ENCODE peak calls at places on chromosomes 6 and 20, in eight cellular contexts. Y is HepG2; W is SJCRH30; T is fibroblast of lung; X is K562; L is ovary; J is mesendoderm; D is CD4-positive, alpha-beta memory T cell. C is an unnamed sample.
A peak's percentile ranks its signal among the peaks of the same experiment; 100 is the strongest.

GRCh38 chr20:46027245-46027853 is 1.7 kb upstream of the SLC12A5 start:
- DNase-seq in W (peak; percentile 85), D (peak; percentile 38), T (peak; percentile 68), Y (peak; percentile 63), L (no peak), X (peak; percentile 51), J (peak; percentile 72), C (no peak)

GRCh38 chr6:18501313-18502013 is 114.3 kb downstream of the RNF144B start:
- DNase-seq in L (no peak), T (peak; percentile 25), D (no peak), Y (no peak), X (no peak), J (no peak), W (no peak), C (no peak)

GRCh38 chr6:14578994-14579393 is 461.4 kb downstream of the CD83 start:
- DNase-seq in J (no peak), W (no peak), L (no peak), Y (no peak), T (no peak), X (no peak), D (no peak), C (no peak)

GRCh38 chr20:13037727-13038126 is 29.0 kb downstream of the SPTLC3 start:
- DNase-seq in J (no peak), L (no peak), Y (no peak), X (no peak), W (no peak), T (no peak), D (no peak), C (no peak)

GRCh38 chr6:31128093-31128676 is 7.9 kb upstream of the CDSN start:
- DNase-seq in D (peak; percentile 62), L (peak; percentile 69), X (peak; percentile 85), J (peak; percentile 74), Y (peak; percentile 48), W (peak; percentile 54), T (peak; percentile 30), C (peak; percentile 30)

GRCh38 chr6:146429831-146430230 is 113.8 kb upstream of the RAB32 start:
- DNase-seq in W (no peak), J (no peak), X (no peak), D (no peak), Y (no peak), T (no peak), L (no peak), C (no peak)

GRCh38 chr20:22559711-22560305 is 24.6 kb downstream of the FOXA2 start:
- DNase-seq in Y (no peak), J (no peak), T (no peak), W (no peak), L (no peak), X (no peak), D (no peak), C (no peak)

GRCh38 chr6:13811627-13812358 is 2.6 kb downstream of the MCUR1 start:
- DNase-seq in W (no peak), L (peak; percentile 45), X (no peak), T (no peak), D (no peak), Y (no peak), J (no peak), C (no peak)

GRCh38 chr6:136522636-136523035 is 27.6 kb downstream of the MAP7 start:
- DNase-seq in W (no peak), Y (no peak), T (no peak), J (no peak), L (no peak), D (no peak), X (no peak), C (no peak)

GRCh38 chr6:163942790-163943189 is 528.3 kb downstream of the QKI start:
- DNase-seq in Y (no peak), X (no peak), L (no peak), J (no peak), D (no peak), T (no peak), W (no peak), C (no peak)

GRCh38 chr20:59781236-59781635 is 152.2 kb downstream of the SYCP2 start:
- DNase-seq in J (no peak), Y (no peak), D (no peak), T (no peak), W (no peak), L (no peak), X (no peak), C (no peak)

GRCh38 chr6:106253194-106253593 is 72.4 kb downstream of the ATG5 start:
- DNase-seq in D (no peak), W (no peak), Y (no peak), J (no peak), L (no peak), X (no peak), T (peak; percentile 57), C (no peak)
- H3K4me1 ChIP-seq in D (no peaks in the 10 kb centered on the region), W (peaks cover 14% of the 10 kb centered on the region), Y (peaks cover 11% of the 10 kb centered on the region), J (no peaks in the 10 kb centered on the region), L (peaks cover 2% of the 10 kb centered on the region), X (no peaks in the 10 kb centered on the region), T (no peaks in the 10 kb centered on the region), C (no peaks in the 10 kb centered on the region)

DNA sequence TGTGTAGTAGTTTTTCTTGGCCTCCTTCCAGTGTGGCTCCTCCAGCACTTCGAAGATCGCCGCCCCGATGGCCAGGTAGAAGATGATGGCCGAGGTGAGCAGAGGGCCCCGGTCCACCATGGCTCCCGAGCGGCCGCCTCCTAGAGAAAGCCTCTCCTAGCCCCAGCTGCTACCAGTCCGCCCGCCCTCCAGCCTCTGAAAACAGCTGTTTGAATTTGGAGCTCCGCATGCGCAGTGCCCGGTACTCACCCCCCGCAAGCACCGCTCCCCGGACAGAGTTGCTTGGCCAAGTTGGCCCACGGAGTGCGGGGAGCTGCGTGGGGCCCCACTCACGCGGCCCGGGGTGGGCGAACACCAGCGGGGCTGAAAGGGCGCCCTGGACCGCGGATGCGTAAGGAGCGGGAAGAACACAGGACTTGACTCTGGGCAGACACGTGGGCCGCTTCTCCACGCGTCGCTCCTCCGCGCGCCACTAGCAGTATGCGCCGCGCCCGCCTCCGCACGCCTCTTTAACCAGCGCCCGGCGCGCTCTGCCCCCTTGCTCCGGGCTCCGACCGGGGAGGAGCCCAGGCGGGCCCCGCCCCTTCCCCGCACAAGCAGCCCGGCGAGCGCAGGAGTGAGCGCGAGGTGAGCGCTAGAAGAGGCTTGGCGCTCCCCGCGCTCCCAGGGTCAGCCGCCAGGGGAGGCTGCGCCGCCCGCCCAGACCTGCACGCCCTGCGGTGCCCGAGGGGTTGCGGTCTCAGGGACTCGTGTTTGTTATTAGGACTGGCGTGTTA is at the start of gene KCNK5:
- DNase-seq in W (peak; percentile 77), L (peak; percentile 88), D (peak; percentile 46), X (peak; percentile 98), T (peak; percentile 48), Y (peak; percentile 13), J (peak; percentile 93), C (peak; percentile 28)
- H3K4me3 ChIP-seq in W (peak within 1 kb of the TSS; percentile 59), L (peak within 1 kb of the TSS; percentile 43), D (peak within 1 kb of the TSS; percentile 69), X (peak within 1 kb of the TSS; percentile 73), T (no peak within 1 kb of the TSS), Y (no peak within 1 kb of the TSS), J (peak within 1 kb of the TSS; percentile 64), C (peak within 1 kb of the TSS; percentile 50)

GRCh38 chr20:37364013-37364926 is 18.3 kb downstream of the SRC start:
- DNase-seq in J (no peak), W (no peak), D (no peak), L (peak; percentile 21), X (no peak), Y (no peak), T (no peak), C (no peak)

GRCh38 chr20:37363221-37364012 is 17.5 kb downstream of the SRC start:
- DNase-seq in D (no peak), J (no peak), W (peak; percentile 10), T (no peak), X (no peak), L (peak; percentile 31), Y (no peak), C (no peak)

GRCh38 chr20:37364927-37365272 is 19.0 kb downstream of the SRC start:
- DNase-seq in D (no peak), X (no peak), W (no peak), J (peak; percentile 47), L (no peak), Y (no peak), T (no peak), C (no peak)

GRCh38 chr20:37366749-37367148 is 20.8 kb downstream of the SRC start:
- DNase-seq in Y (no peak), D (no peak), X (no peak), J (no peak), L (no peak), W (no peak), T (no peak), C (no peak)

DNA sequence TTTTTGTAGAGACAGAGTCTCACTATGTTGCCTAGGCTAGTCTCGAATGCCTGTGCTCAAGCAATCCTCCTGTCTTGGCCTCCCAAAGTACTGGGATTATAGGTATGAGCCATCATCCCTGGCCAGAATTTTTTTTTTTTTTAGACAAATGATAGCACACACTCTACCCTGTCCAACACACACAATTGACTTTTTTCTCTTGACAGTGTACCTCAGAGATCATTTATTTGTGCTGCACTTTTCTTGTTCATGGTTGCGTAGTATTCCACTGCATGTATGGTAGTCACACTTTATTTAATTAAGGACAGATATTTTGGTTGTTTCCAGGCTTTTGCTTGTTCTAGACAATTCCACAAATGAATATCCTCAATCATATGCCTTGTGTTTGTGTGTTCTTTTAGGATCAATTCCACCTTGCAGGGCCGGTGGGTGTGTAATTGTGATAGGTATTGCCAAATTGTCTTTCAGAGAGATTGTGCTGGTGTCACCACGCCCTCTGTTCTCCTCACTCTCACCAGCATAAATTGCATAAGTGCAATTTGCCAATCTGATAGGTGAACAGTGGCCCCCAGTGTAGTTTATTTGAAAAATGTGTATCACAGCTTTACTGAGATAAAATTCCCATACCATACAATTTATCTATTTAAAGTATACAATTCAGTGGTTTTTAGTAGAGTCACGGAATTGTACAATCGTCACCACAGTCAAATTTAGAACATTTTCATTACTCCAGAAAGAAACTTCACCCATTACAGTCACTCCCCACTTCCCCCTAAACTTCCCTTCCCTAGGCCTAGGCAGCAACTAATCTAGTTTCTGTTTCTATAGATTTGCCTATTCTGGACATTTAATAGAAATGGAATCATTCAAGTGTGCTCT is 20.1 kb downstream of the SRC start:
- DNase-seq in D (no peak), W (no peak), Y (no peak), T (no peak), X (no peak), J (no peak), L (no peak), C (no peak)
- H3K27ac ChIP-seq in D (no peak overlapping the region), W (no peak overlapping the region), Y (no peak overlapping the region), T (no peak overlapping the region), X (no peak overlapping the region), J (no peak overlapping the region), L (no peak overlapping the region), C (no peak overlapping the region)

GRCh38 chr6:113632220-113632864 is 224.8 kb upstream of the MARCKS start:
- DNase-seq in W (no peak), J (peak; percentile 38), D (no peak), X (no peak), L (no peak), T (peak; percentile 80), Y (peak; percentile 78), C (no peak)
- H3K4me1 ChIP-seq in W (peaks cover 5% of the 10 kb centered on the region), J (no peaks in the 10 kb centered on the region), D (peaks cover 29% of the 10 kb centered on the region), X (no peaks in the 10 kb centered on the region), L (peaks cover 2% of the 10 kb centered on the region), T (peaks cover 11% of the 10 kb centered on the region), Y (peaks cover 69% of the 10 kb centered on the region), C (peaks cover 3% of the 10 kb centered on the region)

GRCh38 chr20:62527781-62528180 is 52.0 kb upstream of the GATA5 start:
- DNase-seq in J (no peak), D (no peak), W (no peak), Y (no peak), X (no peak), L (no peak), T (no peak), C (no peak)
- H3K4me3 ChIP-seq in J (no peak overlapping the region), D (no peak overlapping the region), W (no peak overlapping the region), Y (no peak overlapping the region), X (no peak overlapping the region), L (no peak overlapping the region), T (no peak overlapping the region), C (no peak overlapping the region)

C was measured in effector memory CD4-positive, alpha-beta T cell.